ENCODE peak calls at places on chromosomes 3 and 15, in five cellular contexts. P is left ventricle myocardium inferior, S is IMR-90, Z is WERI-Rb-1, W is ascending aorta. M is an unnamed sample.

GRCh38 chr3:132665230-132665629 is 5.1 kb downstream of the UBA5 start:
- DNase-seq in P (no peak), S (no peak), Z (no peak), W (no peak), M (no peak)

GRCh38 chr3:71168961-71169411 is 414.5 kb downstream of the FOXP1 start:
- DNase-seq in P (no peak), S (peak), Z (no peak), W (no peak), M (no peak)

GRCh38 chr3:66803206-66803605 is 194.9 kb upstream of the KBTBD8 start:
- DNase-seq in P (no peak), S (no peak), Z (no peak), W (no peak), M (no peak)

GRCh38 chr15:93038064-93038705 is 50.8 kb downstream of the RGMA start:
- DNase-seq in P (no peak), S (no peak), Z (no peak), W (no peak), M (peak)

GRCh38 chr3:9230596-9230995 is 18.9 kb downstream of the SRGAP3 start:
- DNase-seq in P (no peak), S (no peak), Z (no peak), W (no peak), M (no peak)

GRCh38 chr3:23807161-23808015 is 1.6 kb downstream of the UBE2E1 start:
- DNase-seq in P (no peak), S (peak), Z (no peak), W (no peak), M (no peak)

GRCh38 chr15:88223099-88223498 is 33.4 kb downstream of the NTRK3 start:
- DNase-seq in P (no peak), S (no peak), Z (no peak), W (no peak), M (no peak)

GRCh38 chr3:76651784-76652183 is 388.1 kb upstream of the ROBO2 start:
- DNase-seq in P (no peak), S (peak), Z (no peak), W (no peak), M (no peak)

GRCh38 chr3:179734497-179735281 is 81.8 kb downstream of the USP13 start:
- DNase-seq in P (no peak), S (no peak), Z (no peak), W (no peak), M (no peak)

GRCh38 chr3:14503033-14503705 is 37.0 kb downstream of the GRIP2 start:
- DNase-seq in P (no peak), S (no peak), Z (no peak), W (no peak), M (peak)

GRCh38 chr3:13595485-13595884 is 46.6 kb downstream of the FBLN2 start:
- DNase-seq in P (no peak), S (no peak), Z (no peak), W (no peak), M (no peak)

GRCh38 chr15:89329329-89330084 is 5.1 kb downstream of the POLG start:
- DNase-seq in P (no peak), S (no peak), Z (no peak), W (no peak), M (no peak)

GRCh38 chr3:58497074-58497473 is 5.2 kb downstream of the KCTD6 start:
- DNase-seq in P (no peak), S (no peak), Z (no peak), W (no peak), M (no peak)

GRCh38 chr15:90087454-90088154 is 14.7 kb downstream of the IDH2 start:
- DNase-seq in P (no peak), S (peak), Z (peak), W (no peak), M (no peak)

DNA sequence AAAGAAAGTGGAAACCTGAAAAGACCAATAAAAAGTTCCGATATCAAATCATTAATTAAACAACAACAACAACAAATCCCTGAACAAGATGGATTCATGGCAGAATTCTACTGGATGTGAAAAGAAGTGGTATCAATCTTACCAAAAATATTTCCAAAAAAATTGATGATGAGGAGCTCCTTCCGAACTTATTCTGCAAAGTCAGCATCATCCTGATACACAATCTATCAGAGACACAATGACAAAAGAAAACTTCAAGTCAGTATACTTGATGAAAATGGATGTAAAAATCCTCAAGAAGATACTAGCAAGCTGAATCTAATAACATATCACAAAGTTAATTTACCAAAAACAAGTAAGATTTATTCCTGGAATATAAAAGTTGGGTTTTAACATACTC is 881.8 kb downstream of the SI start:
- DNase-seq in P (no peak), S (no peak), Z (no peak), W (no peak), M (no peak)
- H3K4me3 ChIP-seq in P (no peak), S (no peak), Z (no peak), W (no peak), M (no peak)

DNA sequence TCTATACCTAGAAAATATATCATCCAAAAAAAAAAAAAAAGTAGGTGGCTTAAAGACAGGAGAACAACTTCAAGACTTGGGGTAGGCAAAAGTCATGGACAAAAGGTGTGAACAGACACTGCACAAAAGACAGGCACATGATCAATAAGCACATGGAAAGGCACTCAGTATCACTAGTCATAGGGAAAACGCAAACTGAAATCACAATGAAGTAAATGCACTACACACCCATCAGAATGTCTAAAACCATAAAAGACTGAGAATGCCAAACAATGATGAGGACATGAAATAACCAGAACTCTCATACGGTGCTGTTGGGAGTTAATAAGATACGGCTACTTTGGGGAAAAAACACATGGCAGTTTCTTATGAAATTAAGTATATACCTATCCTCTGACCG is 40.0 kb downstream of the CHSY1 start:
- DNase-seq in P (no peak), S (no peak), Z (no peak), W (no peak), M (no peak)
- H3K27ac ChIP-seq in P (no peak), S (no peak), Z (no peak), W (no peak), M (no peak)

DNA sequence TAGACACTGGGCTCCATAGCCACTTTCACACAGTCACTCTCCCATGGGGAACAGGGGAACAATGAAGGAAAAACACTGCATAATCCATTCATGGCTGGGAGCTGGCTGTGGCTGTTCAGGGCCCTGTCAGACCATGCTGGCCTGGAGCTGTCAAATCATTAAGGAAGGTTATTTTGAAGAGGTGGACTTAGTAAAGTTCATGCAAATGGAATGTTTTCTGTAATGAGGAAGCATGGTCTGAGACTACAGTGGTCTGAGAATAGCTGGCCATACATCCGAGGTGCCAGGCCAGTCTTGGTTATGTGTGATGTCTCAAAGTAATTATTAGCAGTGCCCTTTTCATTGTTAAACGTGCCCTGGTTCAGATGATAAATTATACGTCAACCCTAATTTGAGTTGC is 117.1 kb upstream of the MRPS22 start:
- DNase-seq in P (no peak), S (no peak), Z (no peak), W (no peak), M (no peak)
- H3K4me3 ChIP-seq in P (no peak), S (no peak), Z (no peak), W (no peak), M (no peak)

GRCh38 chr3:195033531-195034091 is 237.3 kb downstream of the XXYLT1 start:
- DNase-seq in P (no peak), S (no peak), Z (no peak), W (no peak), M (no peak)

GRCh38 chr3:195032106-195032759 is 238.7 kb downstream of the XXYLT1 start:
- DNase-seq in P (no peak), S (no peak), Z (no peak), W (no peak), M (no peak)

GRCh38 chr3:195031574-195032003 is 239.4 kb downstream of the XXYLT1 start:
- DNase-seq in P (no peak), S (no peak), Z (no peak), W (no peak), M (no peak)

GRCh38 chr3:195034101-195034500 is 236.9 kb downstream of the XXYLT1 start:
- DNase-seq in P (no peak), S (no peak), Z (no peak), W (no peak), M (no peak)

GRCh38 chr3:195032955-195033354 is 238.0 kb downstream of the XXYLT1 start:
- DNase-seq in P (no peak), S (no peak), Z (no peak), W (no peak), M (no peak)
- H3K27ac ChIP-seq in P (no peak), S (no peak), Z (no peak), W (no peak), M (no peak)

DNA sequence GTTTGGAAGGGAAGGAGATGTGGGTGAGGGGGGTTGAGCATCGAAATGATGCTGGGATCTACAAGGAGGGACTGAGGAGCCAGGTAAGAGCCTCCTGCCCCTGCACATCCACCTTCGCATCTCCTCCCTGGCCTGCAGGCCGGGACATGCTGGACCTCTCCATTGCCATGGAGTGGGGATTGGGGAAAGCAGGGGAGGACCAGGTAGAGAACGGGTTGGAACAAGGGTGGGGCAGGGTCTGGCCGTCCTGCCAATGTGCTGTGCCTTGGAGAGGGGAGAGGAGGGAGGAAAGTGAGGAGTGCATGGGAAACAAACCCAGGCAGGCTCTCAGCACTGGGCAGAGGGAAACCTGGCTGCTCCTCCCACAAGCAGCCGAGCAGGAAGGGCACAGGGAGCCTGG is 10.6 kb downstream of the PLA2G4B start:
- DNase-seq in P (no peak), S (no peak), Z (no peak), W (no peak), M (no peak)
- H3K4me3 ChIP-seq in P (no peak), S (no peak), Z (no peak), W (no peak), M (no peak)